ENCODE peak calls at places on chromosomes 12 and 14, in four cellular contexts. One of them, this sample, is unnamed.

GRCh38 chr14:93369393-93370266 is 22.6 kb downstream of the COX8C start:
- DNase-seq in putamen: no peak
- DNase-seq in sigmoid colon: no peak
- DNase-seq in memory B cell: no peak
- DNase-seq in this sample: peak; percentile 57

GRCh38 chr12:12582193-12582881 is 19.7 kb upstream of the DUSP16 start:
- DNase-seq in putamen: no peak
- DNase-seq in sigmoid colon: no peak
- DNase-seq in memory B cell: no peak
- DNase-seq in this sample: no peak

GRCh38 chr12:108955225-108955835 is 65.5 kb downstream of the SVOP start:
- DNase-seq in putamen: no peak
- DNase-seq in sigmoid colon: no peak
- DNase-seq in memory B cell: no peak
- DNase-seq in this sample: no peak

GRCh38 chr12:109740694-109741245 is 27.1 kb downstream of the FAM222A start:
- DNase-seq in putamen: no peak
- DNase-seq in sigmoid colon: peak; percentile 36
- DNase-seq in memory B cell: no peak
- DNase-seq in this sample: no peak

GRCh38 chr12:38771871-38772270 is 133.5 kb downstream of the CPNE8 start:
- DNase-seq in putamen: no peak
- DNase-seq in sigmoid colon: no peak
- DNase-seq in memory B cell: no peak
- DNase-seq in this sample: no peak

GRCh38 chr12:5173511-5174011 is 129.9 kb downstream of the KCNA5 start:
- DNase-seq in putamen: no peak
- DNase-seq in sigmoid colon: no peak
- DNase-seq in memory B cell: no peak
- DNase-seq in this sample: no peak

GRCh38 chr14:101836131-101836530 is 74.6 kb downstream of the PPP2R5C start:
- DNase-seq in putamen: no peak
- DNase-seq in sigmoid colon: peak; percentile 69
- DNase-seq in memory B cell: no peak
- DNase-seq in this sample: no peak

GRCh38 chr14:25400607-25401206 is 350.8 kb upstream of the STXBP6 start:
- DNase-seq in putamen: peak; percentile 31
- DNase-seq in sigmoid colon: no peak
- DNase-seq in memory B cell: no peak
- DNase-seq in this sample: peak; percentile 72

GRCh38 chr14:21219120-21219519 is 50.1 kb downstream of the HNRNPC start:
- DNase-seq in putamen: no peak
- DNase-seq in sigmoid colon: no peak
- DNase-seq in memory B cell: no peak
- DNase-seq in this sample: no peak

GRCh38 chr14:51651388-51652167 is at the start of gene FRMD6:
- DNase-seq in putamen: peak; percentile 84
- DNase-seq in sigmoid colon: peak; percentile 93
- DNase-seq in memory B cell: peak; percentile 78
- DNase-seq in this sample: peak; percentile 79

GRCh38 chr12:106251636-106252035 is 3.8 kb upstream of the CKAP4 start:
- DNase-seq in putamen: no peak
- DNase-seq in sigmoid colon: no peak
- DNase-seq in memory B cell: no peak
- DNase-seq in this sample: no peak

GRCh38 chr12:97474987-97475386 is 12.4 kb downstream of the RMST start:
- DNase-seq in putamen: no peak
- DNase-seq in sigmoid colon: no peak
- DNase-seq in memory B cell: no peak
- DNase-seq in this sample: no peak

GRCh38 chr12:3534511-3534910 is 43.5 kb downstream of the PRMT8 start:
- DNase-seq in putamen: no peak
- DNase-seq in sigmoid colon: no peak
- DNase-seq in memory B cell: no peak
- DNase-seq in this sample: no peak

GRCh38 chr14:69326611-69327010 is 66.7 kb downstream of the GALNT16 start:
- DNase-seq in putamen: no peak
- DNase-seq in sigmoid colon: peak; percentile 27
- DNase-seq in memory B cell: no peak
- DNase-seq in this sample: no peak

GRCh38 chr14:50823051-50823762 is 7.8 kb downstream of the NIN start:
- DNase-seq in putamen: no peak
- DNase-seq in sigmoid colon: no peak
- DNase-seq in memory B cell: no peak
- DNase-seq in this sample: no peak

GRCh38 chr12:99131761-99132199 is 486.7 kb downstream of the APAF1 start:
- DNase-seq in putamen: peak; percentile 80
- DNase-seq in sigmoid colon: no peak
- DNase-seq in memory B cell: no peak
- DNase-seq in this sample: no peak

GRCh38 chr14:89911018-89911919 is 43.3 kb downstream of the EFCAB11 start:
- DNase-seq in putamen: peak; percentile 72
- DNase-seq in sigmoid colon: no peak
- DNase-seq in memory B cell: no peak
- DNase-seq in this sample: peak; percentile 87

GRCh38 chr12:115632323-115632722 is 645.2 kb downstream of the MED13L start:
- DNase-seq in putamen: no peak
- DNase-seq in sigmoid colon: no peak
- DNase-seq in memory B cell: no peak
- DNase-seq in this sample: no peak

GRCh38 chr12:59708059-59708458 is 112.2 kb downstream of the SLC16A7 start:
- DNase-seq in putamen: no peak
- DNase-seq in sigmoid colon: no peak
- DNase-seq in memory B cell: no peak
- DNase-seq in this sample: no peak

GRCh38 chr12:56565510-56566101 is 44.0 kb downstream of the RBMS2 start:
- DNase-seq in putamen: peak; percentile 25
- DNase-seq in sigmoid colon: peak; percentile 94
- DNase-seq in memory B cell: no peak
- DNase-seq in this sample: peak; percentile 44

This sample was measured in pons.